ENCODE peak calls at places on chromosomes 12 and 14, in eight cellular contexts. L is HL-60, I is GM23338, D is A549, P is K562, T is HCT116, M is GM12878, X is HepG2. V is an unnamed sample.

GRCh38 chr14:24705840-24706239 is 71.8 kb upstream of the GZMB start:
- DNase-seq in L (no peak), I (no peak), D (no peak), P (no peak), T (no peak), M (peak), X (no peak), V (no peak)

GRCh38 chr12:10171954-10172353 is at the start of gene OLR1:
- DNase-seq in L (no peak), I (no peak), D (no peak), P (no peak), T (no peak), M (no peak), X (no peak), V (no peak)

GRCh38 chr12:78584695-78585094 is 279.9 kb upstream of the SYT1 start:
- DNase-seq in L (no peak), I (peak), D (no peak), P (no peak), T (peak), M (no peak), X (peak), V (no peak)

GRCh38 chr12:29616664-29617409 is 119.4 kb upstream of the OVCH1 start:
- DNase-seq in L (no peak), I (no peak), D (no peak), P (no peak), T (peak), M (no peak), X (no peak), V (peak)

GRCh38 chr12:92745874-92746553 is 43.2 kb downstream of the PLEKHG7 start:
- DNase-seq in L (no peak), I (no peak), D (peak), P (no peak), T (peak), M (no peak), X (no peak), V (peak)

GRCh38 chr12:118290130-118290529 is 82.6 kb downstream of the TAOK3 start:
- DNase-seq in L (no peak), I (no peak), D (no peak), P (no peak), T (no peak), M (no peak), X (no peak), V (no peak)

GRCh38 chr12:104314242-104314614 is 10.7 kb downstream of the EID3 start:
- DNase-seq in L (no peak), I (no peak), D (no peak), P (no peak), T (no peak), M (no peak), X (no peak), V (no peak)

GRCh38 chr12:10097521-10097920 is 1.3 kb downstream of the CLEC1A start:
- DNase-seq in L (no peak), I (no peak), D (no peak), P (no peak), T (no peak), M (no peak), X (no peak), V (no peak)

GRCh38 chr14:103530390-103530789 is 1.4 kb downstream of the TRMT61A start:
- DNase-seq in L (no peak), I (peak), D (no peak), P (peak), T (no peak), M (no peak), X (no peak), V (no peak)

GRCh38 chr12:51082561-51083139 is 746 bp downstream of the CSRNP2 start:
- DNase-seq in L (no peak), I (peak), D (peak), P (no peak), T (no peak), M (no peak), X (peak), V (no peak)

GRCh38 chr12:9651265-9651729 is 18.2 kb upstream of the CLEC2D start:
- DNase-seq in L (peak), I (no peak), D (no peak), P (no peak), T (no peak), M (no peak), X (no peak), V (no peak)

GRCh38 chr12:52630609-52631200 is 12.3 kb upstream of the KRT73 start:
- DNase-seq in L (no peak), I (no peak), D (no peak), P (no peak), T (no peak), M (no peak), X (no peak), V (no peak)

GRCh38 chr14:54882521-54882920 is 20.1 kb downstream of the GCH1 start:
- DNase-seq in L (no peak), I (no peak), D (no peak), P (no peak), T (no peak), M (no peak), X (no peak), V (no peak)

GRCh38 chr12:66636771-66637170 is 42.1 kb downstream of the GRIP1 start:
- DNase-seq in L (no peak), I (no peak), D (no peak), P (no peak), T (no peak), M (no peak), X (no peak), V (no peak)

GRCh38 chr14:22391908-22392307 is 197.1 kb downstream of the DAD1 start:
- DNase-seq in L (peak), I (peak), D (peak), P (peak), T (peak), M (peak), X (peak), V (no peak)

DNA sequence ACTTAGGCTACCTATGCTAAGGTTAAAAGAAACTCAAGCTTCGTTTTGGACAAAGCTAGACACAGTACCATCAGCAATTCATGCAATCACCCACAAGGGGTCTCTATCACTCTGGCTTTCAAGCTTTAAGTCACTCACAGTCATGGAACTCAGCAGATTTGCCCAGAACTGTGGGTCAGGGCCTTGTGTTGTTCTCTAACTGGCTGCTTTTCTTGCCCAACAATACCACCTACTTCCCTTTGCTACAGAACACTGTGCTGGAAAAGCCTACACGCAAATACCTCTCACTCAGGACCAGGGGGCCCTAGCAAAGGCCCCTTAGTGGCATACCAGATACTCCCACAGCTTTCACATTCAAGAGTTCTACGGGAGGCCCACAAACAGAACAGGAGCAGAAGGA is 9.1 kb downstream of the NEMP1 start:
- DNase-seq in L (peak), I (peak), D (peak), P (peak), T (peak), M (no peak), X (peak), V (peak)
- H3K27ac ChIP-seq in L (peak), I (peak), D (no peak), P (no peak), T (no peak), M (peak), X (no peak), V (peak)

DNA sequence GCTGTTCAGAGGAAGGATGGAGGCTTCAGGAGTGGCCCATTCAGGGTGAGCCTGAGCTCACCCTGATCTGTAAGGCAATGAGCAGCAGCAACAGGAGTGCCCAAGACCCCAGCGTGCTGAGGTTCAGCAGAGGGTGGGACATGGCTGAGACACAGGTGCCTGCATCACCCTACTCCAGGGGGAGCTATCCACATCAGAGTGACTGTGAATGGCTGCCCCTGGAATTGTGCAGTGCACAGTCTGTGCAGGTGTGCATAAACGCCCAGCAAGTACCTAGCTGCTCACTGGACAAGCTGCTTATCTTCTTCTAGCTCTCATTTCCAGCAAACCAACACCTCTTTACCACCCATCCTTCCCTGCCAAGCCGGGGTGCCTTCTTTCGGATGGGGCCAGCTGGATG is 140.6 kb upstream of the PRMT8 start:
- DNase-seq in L (no peak), I (no peak), D (no peak), P (no peak), T (no peak), M (no peak), X (no peak), V (no peak)
- TF ChIP-seq REST in L (no peak), I (no peak), D (no peak), P (no peak), T (no peak), M (no peak), X (no peak), V (no peak)

GRCh38 chr12:25053021-25053271 is 104.0 kb upstream of the BCAT1 start:
- DNase-seq in L (no peak), I (no peak), D (no peak), P (no peak), T (no peak), M (no peak), X (no peak), V (no peak)
- H3K4me3 ChIP-seq in L (peak), I (no peak), D (no peak), P (peak), T (no peak), M (peak), X (no peak), V (no peak)

DNA sequence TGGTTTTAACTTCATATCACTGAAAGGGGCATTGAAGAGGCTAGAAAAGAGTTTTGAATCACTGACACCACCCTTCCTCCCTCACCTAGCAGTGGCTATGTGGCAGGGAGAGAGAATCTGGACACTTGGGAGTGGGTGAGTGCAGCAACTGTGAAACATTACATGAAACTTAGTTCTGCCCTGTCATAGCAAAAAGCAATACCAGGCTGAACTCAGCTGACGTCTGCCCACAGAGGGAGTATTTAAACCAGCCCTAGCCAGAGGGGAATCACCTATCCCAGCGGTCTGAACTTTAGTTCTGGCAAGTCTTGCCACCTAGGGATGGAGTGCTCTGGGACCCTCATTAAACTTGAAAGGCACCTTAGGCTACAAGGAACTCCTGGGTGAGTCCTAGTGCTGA is 20.7 kb upstream of the UNC79 start:
- DNase-seq in L (no peak), I (no peak), D (no peak), P (no peak), T (no peak), M (no peak), X (no peak), V (no peak)
- H3K27ac ChIP-seq in L (no peak), I (no peak), D (no peak), P (no peak), T (no peak), M (no peak), X (no peak), V (no peak)

DNA sequence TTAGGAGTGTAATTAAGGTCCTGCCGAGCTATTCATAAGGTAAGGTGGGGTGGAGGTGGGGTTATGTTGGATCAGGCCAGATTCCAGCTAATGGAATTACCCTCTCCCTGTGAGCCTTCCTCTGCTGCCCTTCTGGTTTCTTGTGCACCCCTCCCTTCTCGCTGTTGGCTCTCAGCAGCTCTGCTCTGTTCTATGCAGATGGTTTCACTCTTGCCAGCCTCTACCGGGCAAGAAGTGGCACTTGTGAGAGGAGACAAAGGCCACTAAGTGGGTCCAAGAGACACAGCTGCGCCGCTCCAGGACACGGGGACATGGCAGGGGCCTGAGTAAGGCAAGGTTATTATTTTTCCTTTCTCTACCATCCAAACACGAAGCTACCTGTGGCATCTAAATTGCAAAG is 334.4 kb downstream of the EMP1 start:
- DNase-seq in L (no peak), I (no peak), D (no peak), P (no peak), T (no peak), M (no peak), X (no peak), V (no peak)
- TF ChIP-seq REST in L (no peak), I (no peak), D (no peak), P (no peak), T (no peak), M (no peak), X (no peak), V (no peak)

DNA sequence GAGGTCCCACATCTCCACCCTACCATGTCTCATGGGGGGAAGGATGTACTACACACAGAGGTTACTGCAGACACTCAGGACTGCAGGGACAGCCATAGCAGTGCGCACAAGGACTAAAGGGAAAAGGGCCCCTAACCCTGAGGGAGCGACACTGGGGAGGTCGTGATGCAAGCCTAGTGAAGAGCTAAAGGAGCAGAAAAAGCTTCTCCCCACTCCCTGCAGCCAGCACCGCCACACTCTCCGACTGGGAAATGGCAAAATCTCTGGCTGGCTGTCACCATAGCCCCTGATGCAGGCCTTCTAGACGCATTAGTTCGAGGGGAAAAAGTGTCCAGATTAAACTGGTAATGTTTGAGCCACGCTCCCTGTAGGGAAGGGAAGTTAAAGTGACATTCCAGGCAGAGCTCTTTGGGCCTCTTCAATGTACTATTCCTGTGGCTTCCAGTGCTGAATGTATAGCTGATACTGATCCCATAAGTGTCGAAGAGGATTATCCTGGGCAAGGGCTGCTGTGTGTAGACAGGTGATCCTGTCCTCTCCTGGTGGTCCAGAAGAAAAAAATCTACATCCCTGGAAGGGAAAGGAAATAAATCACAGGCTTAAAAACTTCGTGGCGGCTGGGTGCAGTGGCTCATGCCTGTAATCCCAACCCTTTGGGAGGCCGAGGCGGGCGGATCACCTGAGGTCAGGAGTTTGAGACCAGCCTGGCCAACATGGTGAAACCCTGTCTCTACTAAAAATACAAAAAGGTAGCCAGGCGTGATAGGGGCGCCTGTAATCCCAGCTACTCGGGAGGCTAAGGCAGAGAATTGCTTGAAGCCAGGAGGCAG is 5.4 kb downstream of the POMT2 start:
- DNase-seq in L (no peak), I (no peak), D (no peak), P (no peak), T (no peak), M (no peak), X (no peak), V (no peak)
- H3K4me3 ChIP-seq in L (no peak), I (no peak), D (no peak), P (no peak), T (no peak), M (no peak), X (no peak), V (no peak)

DNA sequence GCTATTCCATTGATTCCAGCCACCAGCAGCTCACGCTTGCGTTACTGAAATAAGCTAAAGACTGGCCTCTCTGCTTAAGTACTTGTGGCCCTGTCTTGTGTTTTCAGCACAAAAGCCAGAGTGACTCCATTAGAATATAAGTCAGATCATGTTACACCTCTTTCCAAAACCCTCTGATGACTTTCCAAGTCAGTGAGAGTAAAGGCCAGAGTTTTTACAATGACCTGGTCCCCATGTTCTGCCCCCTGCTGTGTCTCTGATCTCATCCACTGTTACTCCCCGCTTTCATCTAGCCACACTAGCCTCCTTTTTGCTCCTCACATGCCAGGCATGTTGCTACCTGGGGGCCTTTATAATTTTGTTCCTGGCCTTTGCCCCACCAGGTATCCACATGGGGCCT is 6.9 kb upstream of the CKAP4 start:
- DNase-seq in L (no peak), I (peak), D (no peak), P (no peak), T (no peak), M (no peak), X (no peak), V (no peak)
- H3K27ac ChIP-seq in L (no peak), I (no peak), D (no peak), P (no peak), T (no peak), M (no peak), X (no peak), V (no peak)

V was measured in Panc1.